ENCODE peak calls at places on chromosomes 16 and 17, in seven cellular contexts. J is GM06990, Z is IMR-90, C is GM13977, N is lower lobe of right lung, W is heart right ventricle, K is neural progenitor cell. P is an unnamed sample.

GRCh38 chr17:64148017-64148631 is 18.2 kb upstream of the ERN1 start:
- DNase-seq in J (no peak), Z (no peak), C (no peak), N (no peak), W (no peak), K (no peak), P (no peak)

GRCh38 chr17:51258756-51259573 is 884 bp downstream of the MBTD1 start:
- DNase-seq in J (no peak), Z (no peak), C (no peak), N (no peak), W (peak), K (no peak), P (no peak)

GRCh38 chr16:17445421-17445820 is 25.3 kb downstream of the XYLT1 start:
- DNase-seq in J (no peak), Z (no peak), C (no peak), N (no peak), W (no peak), K (peak), P (no peak)

GRCh38 chr16:57167951-57168350 is 17.9 kb downstream of the PSME3IP1 start:
- DNase-seq in J (no peak), Z (peak), C (peak), N (no peak), W (no peak), K (peak), P (peak)

GRCh38 chr16:1677339-1677738 is 740 bp upstream of the JPT2 start:
- DNase-seq in J (no peak), Z (no peak), C (no peak), N (no peak), W (no peak), K (peak), P (no peak)

GRCh38 chr16:75621170-75621477 is 2.0 kb downstream of the ADAT1 start:
- DNase-seq in J (no peak), Z (peak), C (peak), N (no peak), W (no peak), K (peak), P (peak)

GRCh38 chr17:17723354-17724261 is 42.4 kb downstream of the RAI1 start:
- DNase-seq in J (peak), Z (peak), C (peak), N (no peak), W (no peak), K (peak), P (peak)

GRCh38 chr17:6567528-6568185 is 11.3 kb upstream of the PITPNM3 start:
- DNase-seq in J (no peak), Z (no peak), C (no peak), N (peak), W (no peak), K (peak), P (no peak)

GRCh38 chr16:76222853-76223252 is 54.3 kb upstream of the CNTNAP4 start:
- DNase-seq in J (no peak), Z (no peak), C (no peak), N (no peak), W (no peak), K (no peak), P (no peak)

GRCh38 chr17:6636105-6636504 is 4.4 kb downstream of the KIAA0753 start:
- DNase-seq in J (no peak), Z (no peak), C (no peak), N (no peak), W (no peak), K (no peak), P (no peak)

GRCh38 chr17:70181376-70181775 is 12.0 kb downstream of the KCNJ2 start:
- DNase-seq in J (no peak), Z (no peak), C (no peak), N (no peak), W (no peak), K (no peak), P (no peak)

GRCh38 chr16:50281391-50282009 is 15.1 kb downstream of the ADCY7 start:
- DNase-seq in J (no peak), Z (no peak), C (no peak), N (peak), W (peak), K (no peak), P (no peak)

GRCh38 chr16:19331794-19332193 is 46.3 kb downstream of the CLEC19A start:
- DNase-seq in J (no peak), Z (no peak), C (no peak), N (no peak), W (no peak), K (no peak), P (no peak)

GRCh38 chr16:80231888-80232287 is 308.9 kb upstream of the DYNLRB2 start:
- DNase-seq in J (peak), Z (peak), C (peak), N (no peak), W (no peak), K (no peak), P (peak)

GRCh38 chr16:51114369-51114768 is 36.7 kb downstream of the SALL1 start:
- DNase-seq in J (no peak), Z (no peak), C (no peak), N (no peak), W (no peak), K (peak), P (no peak)

GRCh38 chr17:15404116-15404730 is 62.8 kb upstream of the TEKT3 start:
- DNase-seq in J (no peak), Z (peak), C (no peak), N (no peak), W (no peak), K (no peak), P (no peak)

GRCh38 chr17:60145006-60145935 is 4.5 kb upstream of the CA4 start:
- DNase-seq in J (no peak), Z (no peak), C (no peak), N (no peak), W (no peak), K (peak), P (no peak)

GRCh38 chr17:64250211-64250835 is 12.7 kb downstream of the TEX2 start:
- DNase-seq in J (no peak), Z (no peak), C (no peak), N (no peak), W (no peak), K (no peak), P (no peak)

GRCh38 chr17:49382556-49382955 is 20.5 kb upstream of the ZNF652 start:
- DNase-seq in J (no peak), Z (no peak), C (no peak), N (no peak), W (peak), K (no peak), P (no peak)

GRCh38 chr17:47072881-47073280 is 93.8 kb upstream of the RPRML start:
- DNase-seq in J (no peak), Z (peak), C (no peak), N (no peak), W (no peak), K (no peak), P (no peak)

GRCh38 chr17:65039349-65039988 is 17.1 kb downstream of the GNA13 start:
- DNase-seq in J (peak), Z (no peak), C (peak), N (no peak), W (no peak), K (no peak), P (no peak)

GRCh38 chr17:36686123-36686669 is 84.8 kb downstream of the MRM1 start:
- DNase-seq in J (no peak), Z (no peak), C (no peak), N (no peak), W (no peak), K (no peak), P (peak)

GRCh38 chr16:78665373-78665772 is 565.9 kb downstream of the WWOX start:
- DNase-seq in J (no peak), Z (no peak), C (no peak), N (no peak), W (no peak), K (no peak), P (no peak)

GRCh38 chr16:17977260-17977659 is 359.3 kb downstream of the NPIPA8 start:
- DNase-seq in J (no peak), Z (no peak), C (no peak), N (no peak), W (no peak), K (no peak), P (no peak)

GRCh38 chr16:77374384-77374783 is 60.5 kb downstream of the ADAMTS18 start:
- DNase-seq in J (no peak), Z (no peak), C (no peak), N (no peak), W (no peak), K (no peak), P (no peak)

GRCh38 chr17:4087911-4088693 is 54.7 kb downstream of the ZZEF1 start:
- DNase-seq in J (no peak), Z (peak), C (no peak), N (no peak), W (no peak), K (no peak), P (peak)

GRCh38 chr17:66691644-66692500 is 143.0 kb upstream of the CACNG5 start:
- DNase-seq in J (no peak), Z (peak), C (no peak), N (peak), W (no peak), K (no peak), P (no peak)

GRCh38 chr16:57373117-57373947 is 1.0 kb downstream of the CX3CL1 start:
- DNase-seq in J (no peak), Z (no peak), C (no peak), N (no peak), W (no peak), K (peak), P (no peak)

GRCh38 chr16:79355600-79356358 is 244.8 kb downstream of the MAF start:
- DNase-seq in J (no peak), Z (no peak), C (no peak), N (no peak), W (peak), K (no peak), P (no peak)

GRCh38 chr16:79902351-79902750 is 301.8 kb upstream of the MAF start:
- DNase-seq in J (no peak), Z (no peak), C (no peak), N (no peak), W (no peak), K (no peak), P (no peak)

GRCh38 chr16:2514333-2515179 is 804 bp downstream of the ATP6V0C start:
- DNase-seq in J (no peak), Z (no peak), C (peak), N (no peak), W (no peak), K (peak), P (no peak)

GRCh38 chr16:51248217-51248616 is 97.1 kb upstream of the SALL1 start:
- DNase-seq in J (no peak), Z (no peak), C (no peak), N (no peak), W (no peak), K (no peak), P (no peak)

GRCh38 chr17:63926164-63926563 is 6.0 kb downstream of the CD79B start:
- DNase-seq in J (no peak), Z (no peak), C (no peak), N (no peak), W (no peak), K (no peak), P (no peak)

GRCh38 chr17:1629647-1630310 is 1.1 kb upstream of the SLC43A2 start:
- DNase-seq in J (peak), Z (peak), C (peak), N (peak), W (peak), K (peak), P (no peak)

GRCh38 chr17:28033972-28034714 is 8.3 kb upstream of the NLK start:
- DNase-seq in J (no peak), Z (peak), C (no peak), N (no peak), W (no peak), K (no peak), P (peak)

GRCh38 chr17:79627184-79627765 is 16.4 kb upstream of the RBFOX3 start:
- DNase-seq in J (no peak), Z (no peak), C (no peak), N (peak), W (no peak), K (no peak), P (no peak)

GRCh38 chr17:50892101-50892776 is 26.1 kb upstream of the TOB1 start:
- DNase-seq in J (no peak), Z (no peak), C (no peak), N (no peak), W (no peak), K (no peak), P (no peak)

GRCh38 chr17:70357196-70357595 is 187.9 kb downstream of the KCNJ2 start:
- DNase-seq in J (no peak), Z (no peak), C (no peak), N (no peak), W (no peak), K (no peak), P (no peak)

GRCh38 chr17:68301438-68301959 is 10.2 kb downstream of the ARSG start:
- DNase-seq in J (no peak), Z (no peak), C (no peak), N (no peak), W (no peak), K (peak), P (no peak)

DNA sequence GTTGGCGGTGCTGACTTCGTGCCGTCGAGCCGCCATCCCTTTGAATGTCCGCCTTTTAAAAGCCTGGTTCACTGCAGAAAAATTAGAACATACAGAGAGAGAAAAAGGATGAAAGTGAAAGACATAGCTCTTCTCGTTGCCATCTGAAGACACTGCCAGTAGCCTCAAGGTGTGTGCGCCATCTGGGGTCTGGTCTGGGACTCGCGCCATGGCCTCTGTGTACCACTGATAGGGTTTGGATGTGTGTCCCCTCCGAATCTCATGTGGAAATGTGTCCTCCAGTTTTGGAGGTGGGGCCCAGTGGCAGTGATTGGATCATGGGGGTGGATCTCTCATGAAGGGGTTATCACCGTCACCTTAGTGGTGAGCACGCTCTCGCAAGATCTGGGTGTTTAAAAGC is 15.5 kb downstream of the GSE1 start:
- DNase-seq in J (no peak), Z (no peak), C (no peak), N (no peak), W (no peak), K (no peak), P (no peak)
- TF ChIP-seq CTCF in J (no peak), Z (no peak), C (no peak), N (no peak), W (no peak), K (peak), P (no peak)

GRCh38 chr16:10408824-10409381 is 23.0 kb downstream of the ATF7IP2 start:
- DNase-seq in J (no peak), Z (no peak), C (no peak), N (no peak), W (no peak), K (no peak), P (no peak)
- TF ChIP-seq CTCF in J (no peak), Z (no peak), C (no peak), N (no peak), W (no peak), K (no peak), P (no peak)

GRCh38 chr17:42519546-42520444 is 16.2 kb upstream of the NAGLU start:
- DNase-seq in J (no peak), Z (peak), C (no peak), N (peak), W (peak), K (peak), P (peak)
- TF ChIP-seq CTCF in J (no peak), Z (no peak), C (no peak), N (no peak), W (no peak), K (no peak), P (no peak)

GRCh38 chr16:66322174-66322573 is 44.3 kb upstream of the CDH5 start:
- DNase-seq in J (no peak), Z (no peak), C (no peak), N (no peak), W (no peak), K (no peak), P (no peak)

GRCh38 chr16:66326995-66327513 is 39.4 kb upstream of the CDH5 start:
- DNase-seq in J (no peak), Z (no peak), C (no peak), N (no peak), W (no peak), K (no peak), P (no peak)

GRCh38 chr16:66328282-66328681 is 38.2 kb upstream of the CDH5 start:
- DNase-seq in J (no peak), Z (no peak), C (no peak), N (no peak), W (no peak), K (no peak), P (no peak)

GRCh38 chr16:66325977-66326376 is 40.5 kb upstream of the CDH5 start:
- DNase-seq in J (no peak), Z (no peak), C (no peak), N (no peak), W (no peak), K (no peak), P (no peak)

DNA sequence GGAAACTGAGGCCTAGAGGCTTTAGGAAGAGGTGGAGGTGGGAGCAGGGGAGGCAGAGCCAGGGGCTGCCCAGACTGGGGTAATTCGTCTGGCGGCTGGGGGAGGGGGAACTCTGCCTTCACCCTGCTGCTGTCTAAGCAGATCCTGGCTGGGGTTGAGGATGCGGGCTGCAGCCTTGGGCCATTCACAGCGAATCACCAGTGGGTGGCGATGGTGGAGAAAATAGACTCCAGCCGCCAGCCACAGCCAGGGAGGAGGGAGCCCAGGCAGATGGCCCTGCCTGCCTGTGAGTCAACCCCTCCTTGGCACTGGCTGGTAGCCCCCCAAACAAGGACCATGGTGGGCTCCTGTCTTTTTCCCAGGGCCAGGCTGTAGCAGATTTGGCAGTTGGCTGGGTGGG is 41.7 kb upstream of the CDH5 start:
- DNase-seq in J (no peak), Z (no peak), C (no peak), N (no peak), W (no peak), K (peak), P (peak)
- TF ChIP-seq CTCF in J (no peak), Z (peak), C (no peak), N (no peak), W (no peak), K (peak), P (peak)

GRCh38 chr17:40616592-40616991 is 31.0 kb downstream of the SMARCE1 start:
- DNase-seq in J (no peak), Z (no peak), C (no peak), N (no peak), W (no peak), K (no peak), P (no peak)

GRCh38 chr17:40614431-40615294 is 33.0 kb downstream of the SMARCE1 start:
- DNase-seq in J (no peak), Z (no peak), C (peak), N (no peak), W (no peak), K (no peak), P (no peak)

GRCh38 chr17:40615989-40616476 is 31.6 kb downstream of the SMARCE1 start:
- DNase-seq in J (no peak), Z (no peak), C (no peak), N (no peak), W (no peak), K (no peak), P (no peak)

GRCh38 chr17:40613755-40614154 is 33.9 kb downstream of the SMARCE1 start:
- DNase-seq in J (no peak), Z (no peak), C (no peak), N (no peak), W (no peak), K (no peak), P (no peak)

DNA sequence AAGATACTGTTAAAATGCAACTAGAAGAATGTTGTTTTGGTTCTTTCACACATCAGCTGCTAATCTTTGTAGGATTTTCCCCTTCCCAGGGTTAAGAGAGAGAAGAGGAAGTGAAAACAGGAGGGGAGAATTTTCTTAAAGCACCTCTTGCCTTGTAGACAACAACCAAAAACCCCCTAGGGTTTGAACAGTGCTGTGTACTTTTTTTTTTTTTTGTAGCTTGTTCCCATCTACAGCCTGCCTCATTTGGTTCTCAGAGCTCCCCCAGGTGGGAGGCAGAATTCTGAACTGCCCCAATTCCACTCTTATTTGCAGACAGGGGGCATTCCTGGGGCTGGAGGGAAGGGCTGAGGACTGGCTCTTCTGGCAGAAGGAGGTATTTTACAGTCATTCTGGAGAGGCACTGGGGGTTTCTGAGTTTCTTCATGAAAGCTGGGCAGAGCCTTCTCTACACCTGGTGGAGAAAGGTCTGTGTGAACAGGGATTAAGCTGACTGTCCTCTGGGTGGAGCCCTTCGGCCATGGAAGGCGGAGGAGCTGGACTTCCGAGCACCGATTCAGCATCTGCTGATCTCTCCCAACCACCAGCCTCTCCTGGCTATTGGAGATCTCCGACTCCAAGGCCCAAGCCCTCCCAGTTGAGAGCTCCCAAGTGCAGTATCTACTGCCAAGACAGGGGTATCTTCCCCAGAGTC is 32.2 kb downstream of the SMARCE1 start:
- DNase-seq in J (peak), Z (peak), C (peak), N (no peak), W (peak), K (peak), P (peak)
- TF ChIP-seq CTCF in J (peak), Z (peak), C (peak), N (peak), W (peak), K (peak), P (peak)

GRCh38 chr17:81656835-81657234 is 493 bp upstream of the PDE6G start:
- DNase-seq in J (no peak), Z (no peak), C (no peak), N (no peak), W (no peak), K (no peak), P (no peak)

GRCh38 chr17:81664051-81664470 is 2.3 kb downstream of the OXLD1 start:
- DNase-seq in J (no peak), Z (no peak), C (no peak), N (no peak), W (no peak), K (no peak), P (no peak)

GRCh38 chr17:81659038-81659437 is 2.7 kb upstream of the PDE6G start:
- DNase-seq in J (no peak), Z (no peak), C (no peak), N (no peak), W (no peak), K (no peak), P (no peak)

GRCh38 chr17:81662002-81662401 is 4.4 kb downstream of the OXLD1 start:
- DNase-seq in J (no peak), Z (no peak), C (no peak), N (no peak), W (no peak), K (no peak), P (no peak)

GRCh38 chr17:81660441-81660840 is 4.1 kb upstream of the PDE6G start:
- DNase-seq in J (no peak), Z (no peak), C (no peak), N (no peak), W (no peak), K (no peak), P (no peak)
- TF ChIP-seq CTCF in J (no peak), Z (no peak), C (no peak), N (no peak), W (no peak), K (no peak), P (no peak)